ENCODE peak calls at places on chromosomes 1 and 21, in five cellular contexts. M is adipocyte, X is GM23248, F is fibroblast of pulmonary artery, L is cardiac fibroblast. J is an unnamed sample.

GRCh38 chr1:2821970-2822620 is 20.6 kb upstream of the TTC34 start:
- DNase-seq in L (no peak), M (peak; percentile 23), F (no peak), X (peak; percentile 24), J (no peak)

GRCh38 chr1:62321438-62321837 is 2.2 kb upstream of the KANK4 start:
- DNase-seq in L (peak; percentile 16), X (peak; percentile 97), F (peak; percentile 24), M (peak; percentile 86), J (no peak)

GRCh38 chr1:35178874-35179380 is 14.0 kb downstream of the SFPQ start:
- DNase-seq in F (no peak), X (no peak), M (no peak), L (no peak), J (no peak)

GRCh38 chr1:201282931-201283829 is at the start of gene PKP1:
- DNase-seq in M (peak; percentile 65), L (peak; percentile 23), F (no peak), X (peak; percentile 73), J (no peak)

GRCh38 chr1:59915516-59915915 is 11.1 kb downstream of the CYP2J2 start:
- DNase-seq in L (no peak), M (peak; percentile 13), X (no peak), F (no peak), J (no peak)

GRCh38 chr1:155171836-155172731 is 1.0 kb downstream of the KRTCAP2 start:
- DNase-seq in L (no peak), X (peak; percentile 13), M (no peak), F (no peak), J (no peak)

GRCh38 chr21:16082038-16082816 is 352.4 kb downstream of the USP25 start:
- DNase-seq in F (peak; percentile 55), L (peak; percentile 57), X (peak; percentile 72), M (peak; percentile 88), J (no peak)

GRCh38 chr1:209277662-209278061 is 305.9 kb upstream of the CAMK1G start:
- DNase-seq in X (no peak), F (no peak), L (no peak), M (no peak), J (no peak)

GRCh38 chr1:118928739-118929554 is 59.2 kb downstream of the TBX15 start:
- DNase-seq in L (peak; percentile 43), X (peak; percentile 50), F (peak; percentile 62), M (peak; percentile 40), J (peak; percentile 16)

GRCh38 chr1:225541383-225541782 is 111.5 kb downstream of the ENAH start:
- DNase-seq in X (no peak), M (peak; percentile 77), F (no peak), L (no peak), J (no peak)

GRCh38 chr1:8097077-8097799 is 71.1 kb upstream of the ERRFI1 start:
- DNase-seq in F (peak; percentile 86), M (peak; percentile 78), X (peak; percentile 91), L (peak; percentile 83), J (peak; percentile 60)

GRCh38 chr21:34693192-34693810 is 24.5 kb downstream of the CLIC6 start:
- DNase-seq in M (peak; percentile 91), X (peak; percentile 81), F (peak; percentile 83), L (peak; percentile 84), J (peak; percentile 59)

GRCh38 chr1:46691997-46692790 is 20.5 kb downstream of the TEX38 start:
- DNase-seq in L (peak; percentile 45), M (no peak), X (peak; percentile 21), F (peak; percentile 46), J (no peak)

GRCh38 chr21:15140321-15141019 is 75.7 kb upstream of the NRIP1 start:
- DNase-seq in F (no peak), L (peak; percentile 16), X (no peak), M (no peak), J (no peak)

GRCh38 chr1:38029725-38030511 is 16.7 kb downstream of the POU3F1 start:
- DNase-seq in L (peak; percentile 66), M (peak; percentile 34), X (peak; percentile 82), F (peak; percentile 68), J (no peak)

GRCh38 chr21:41685511-41686149 is 81.2 kb downstream of the RIPK4 start:
- DNase-seq in M (no peak), F (no peak), L (no peak), X (no peak), J (no peak)

GRCh38 chr1:109543988-109544735 is 4.3 kb upstream of the GNAI3 start:
- DNase-seq in X (no peak), F (no peak), L (no peak), M (no peak), J (no peak)

GRCh38 chr1:187952446-187952845 is 1123.7 kb downstream of the PLA2G4A start:
- DNase-seq in L (no peak), X (no peak), M (no peak), F (no peak), J (no peak)

GRCh38 chr1:169680377-169681019 is 30.9 kb downstream of the SELL start:
- DNase-seq in L (no peak), X (no peak), F (no peak), M (no peak), J (no peak)

GRCh38 chr1:169682077-169682476 is 29.3 kb downstream of the SELL start:
- DNase-seq in X (peak; percentile 13), F (no peak), M (no peak), L (no peak), J (no peak)

GRCh38 chr1:169679692-169680091 is 31.7 kb downstream of the SELL start:
- DNase-seq in X (no peak), F (no peak), M (no peak), L (no peak), J (no peak)

GRCh38 chr1:169683661-169684060 is 27.8 kb downstream of the SELL start:
- DNase-seq in X (peak; percentile 38), M (no peak), L (no peak), F (no peak), J (no peak)

DNA sequence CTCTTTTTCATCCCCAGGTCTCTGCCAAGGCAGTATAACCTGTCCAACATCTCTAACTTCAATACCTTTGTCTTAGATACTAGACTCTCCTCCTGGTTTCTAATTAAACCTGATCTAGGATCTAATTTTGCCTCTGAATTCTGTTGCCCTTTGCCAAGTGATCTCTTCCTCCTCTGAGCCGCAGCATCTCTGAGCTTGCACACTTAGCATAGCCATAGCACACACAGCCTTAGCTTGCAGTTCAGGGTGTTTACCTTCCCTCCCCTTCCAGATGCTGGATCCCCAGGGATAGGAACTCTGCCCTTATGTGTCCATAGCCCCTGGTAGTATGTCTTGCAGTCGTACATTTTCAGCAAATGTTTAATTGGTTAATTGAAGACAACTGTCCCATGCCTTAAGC is 30.3 kb downstream of the SELL start:
- DNase-seq in X (no peak), M (no peak), F (no peak), L (no peak), J (no peak)
- H3K4me3 ChIP-seq in X (no peak overlapping the region), M (no peak overlapping the region), F (no peak overlapping the region), L (no peak overlapping the region), J (no peak overlapping the region)

DNA sequence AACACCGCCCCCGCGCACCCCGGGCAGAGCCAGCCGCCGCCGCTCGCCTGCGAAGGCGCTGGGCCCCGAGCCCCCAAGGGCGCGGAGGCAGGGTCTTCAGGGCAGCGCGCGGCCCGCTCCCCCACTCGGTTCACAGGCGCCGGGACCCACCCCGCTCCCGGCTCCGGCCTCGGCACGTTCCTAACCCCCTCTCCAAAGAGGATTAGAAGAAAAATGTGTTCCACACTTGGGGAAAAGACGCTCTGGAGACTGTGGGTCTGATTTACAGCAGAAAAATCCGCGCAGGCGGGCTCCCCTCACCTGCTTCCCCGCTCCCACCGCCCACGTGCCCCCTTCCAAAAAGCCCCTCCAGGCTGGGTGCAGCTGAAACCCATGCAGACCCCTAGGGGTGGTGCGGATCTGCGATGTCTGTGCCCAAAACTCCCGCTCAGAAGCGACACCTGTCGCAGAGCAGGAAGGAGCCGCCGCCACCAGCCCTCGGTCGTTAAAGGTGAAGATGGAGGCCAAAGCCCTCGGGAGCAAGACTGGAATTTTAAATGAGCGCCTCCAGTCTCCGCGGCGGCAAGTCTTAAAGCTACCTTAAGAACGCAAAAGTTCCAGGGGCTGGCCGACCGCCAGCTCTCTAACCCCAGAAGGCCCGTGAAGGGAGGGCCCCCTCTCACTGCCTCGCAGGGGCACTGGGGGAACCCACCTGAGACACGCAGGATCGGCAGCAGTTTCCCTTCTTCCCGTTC is 624 bp upstream of the CHD5 start:
- DNase-seq in X (peak; percentile 30), F (no peak), M (no peak), L (no peak), J (no peak)
- H3K4me3 ChIP-seq in X (no peak overlapping the region), F (no peak overlapping the region), M (peak overlapping the region; percentile 27), L (no peak overlapping the region), J (no peak overlapping the region)

GRCh38 chr1:87810166-87810565 is 481.5 kb downstream of the LMO4 start:
- DNase-seq in M (no peak), F (no peak), X (no peak), L (no peak), J (no peak)

GRCh38 chr1:87803395-87803794 is 474.7 kb downstream of the LMO4 start:
- DNase-seq in X (no peak), F (no peak), L (no peak), M (no peak), J (no peak)

GRCh38 chr1:87806377-87807094 is 477.9 kb downstream of the LMO4 start:
- DNase-seq in L (peak; percentile 12), X (no peak), M (no peak), F (no peak), J (no peak)

GRCh38 chr1:87804128-87804527 is 475.4 kb downstream of the LMO4 start:
- DNase-seq in M (no peak), X (no peak), L (no peak), F (no peak), J (no peak)

GRCh38 chr1:87805661-87806376 is 477.1 kb downstream of the LMO4 start:
- DNase-seq in F (peak; percentile 64), X (peak; percentile 63), M (peak; percentile 28), L (peak; percentile 71), J (peak; percentile 44)
- H3K4me3 ChIP-seq in F (no peak overlapping the region), X (peak overlapping the region; percentile 19), M (no peak overlapping the region), L (no peak overlapping the region), J (no peak overlapping the region)

DNA sequence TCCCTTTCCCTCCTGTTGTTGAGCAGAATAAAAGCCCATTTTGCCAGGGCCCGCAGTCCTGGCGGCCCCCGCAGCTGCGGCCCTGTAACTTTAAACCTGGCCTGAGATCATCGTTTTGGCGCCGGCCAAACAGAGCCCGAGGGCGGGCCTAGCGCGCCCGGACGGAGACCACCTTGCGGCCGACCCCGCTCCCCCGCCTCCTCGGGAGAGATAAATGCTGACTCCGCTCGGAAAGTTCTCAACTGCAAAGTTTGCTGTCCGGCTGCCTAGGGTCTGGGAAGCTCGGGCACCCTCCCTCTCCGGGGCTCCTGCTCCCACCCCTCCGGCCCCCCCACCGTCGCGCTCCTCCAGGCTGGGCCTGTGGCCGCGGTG is at the start of gene PDPN:
- DNase-seq in L (peak; percentile 31), F (peak; percentile 47), X (peak; percentile 44), M (no peak), J (no peak)
- H3K4me3 ChIP-seq in L (peak within 1 kb of the TSS; percentile 58), F (peak within 1 kb of the TSS; percentile 64), X (peak within 1 kb of the TSS; percentile 71), M (peak within 1 kb of the TSS; percentile 85), J (peak within 1 kb of the TSS; percentile 72)

GRCh38 chr1:228208831-228209524 is 1.1 kb downstream of the OBSCN start:
- DNase-seq in F (no peak), M (no peak), L (no peak), X (no peak), J (no peak)
- H3K4me3 ChIP-seq in F (no peak overlapping the region), M (no peak overlapping the region), L (no peak overlapping the region), X (no peak overlapping the region), J (no peak overlapping the region)

J was measured in astrocyte of the cerebellum.